ENCODE peak calls at places on chromosome 17, in four cellular contexts. K is AG09319, P is omental fat pad, S is fibroblast of mammary gland. R is an unnamed sample.
A peak's percentile ranks its signal among the peaks of the same experiment; 100 is the strongest.

GRCh38 chr17:40422990-40423611 is 5.4 kb upstream of the TOP2A start:
- DNase-seq in S (no peak), K (no peak), P (no peak), R (no peak)

GRCh38 chr17:63275318-63275967 is 170.7 kb downstream of the CYB561 start:
- DNase-seq in S (peak; percentile 99), K (peak; percentile 66), P (no peak), R (peak; percentile 84)

GRCh38 chr17:77495575-77495974 is 354.8 kb downstream of the SEC14L1 start:
- DNase-seq in S (no peak), P (peak; percentile 15), K (no peak), R (no peak)

GRCh38 chr17:79023886-79024771 is at the start of gene C1QTNF1:
- DNase-seq in P (no peak), K (no peak), S (peak; percentile 52), R (no peak)

GRCh38 chr17:27293359-27293897 is 486 bp upstream of the WSB1 start:
- DNase-seq in S (no peak), K (no peak), P (no peak), R (no peak)

GRCh38 chr17:66200685-66201092 is 8.8 kb upstream of the CEP112 start:
- DNase-seq in K (peak; percentile 59), S (peak; percentile 83), P (no peak), R (no peak)

GRCh38 chr17:45293413-45294211 is 23.2 kb downstream of the MAP3K14 start:
- DNase-seq in K (peak; percentile 70), S (peak; percentile 98), P (peak; percentile 52), R (no peak)

GRCh38 chr17:63474174-63474913 is 2.5 kb upstream of the ACE start:
- DNase-seq in P (no peak), K (no peak), S (no peak), R (no peak)

GRCh38 chr17:55588858-55589257 is 77.6 kb upstream of the SMIM36 start:
- DNase-seq in K (peak; percentile 75), P (no peak), S (peak; percentile 81), R (no peak)

GRCh38 chr17:48439875-48440505 is 10.0 kb upstream of the SKAP1 start:
- DNase-seq in S (no peak), P (no peak), K (no peak), R (no peak)

GRCh38 chr17:1511756-1512321 is 4.6 kb downstream of the INPP5K start:
- DNase-seq in K (peak; percentile 40), S (peak; percentile 37), P (no peak), R (no peak)

DNA sequence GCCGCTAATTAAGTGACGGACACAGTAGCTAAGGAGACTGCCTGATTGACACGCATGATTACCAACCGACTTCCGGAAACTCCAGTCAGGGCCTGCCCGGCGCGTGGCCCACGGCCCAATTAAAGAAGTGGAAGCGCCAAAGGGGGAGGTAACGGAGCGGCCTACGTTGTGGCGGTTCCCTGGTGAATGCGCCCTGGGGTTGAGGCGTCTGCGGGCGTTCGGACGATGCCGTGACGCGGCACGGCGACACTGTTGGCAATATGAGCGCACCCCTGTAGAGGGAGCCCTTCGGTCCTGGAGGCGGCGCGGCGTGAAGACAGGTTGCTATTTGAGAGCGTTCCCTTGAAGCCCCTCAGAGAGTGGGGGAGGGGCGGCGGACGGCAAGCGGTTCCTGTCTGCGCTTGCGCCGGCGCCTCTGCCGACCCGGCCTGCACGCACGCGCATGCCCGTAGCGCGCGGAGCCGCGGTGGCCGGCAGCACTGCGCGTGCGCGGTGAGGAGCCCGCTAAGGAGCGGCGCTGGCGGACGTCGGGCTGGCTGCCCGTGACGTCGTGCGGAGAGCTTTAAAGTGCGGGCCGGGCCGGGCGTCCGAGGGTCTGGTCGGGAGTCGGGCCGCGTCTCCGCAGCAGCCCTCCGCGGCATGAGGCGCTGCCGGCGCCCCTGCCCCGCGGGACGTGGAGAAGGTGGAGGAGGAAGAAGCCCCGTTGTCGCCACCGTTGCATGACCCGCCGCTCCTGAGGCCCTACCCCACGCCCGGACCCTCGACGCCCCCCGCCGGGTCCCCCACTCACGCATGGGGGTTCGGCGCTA is at the start of gene ALKBH5:
- DNase-seq in K (peak; percentile 99), P (peak; percentile 84), S (peak; percentile 100), R (peak; percentile 97)
- TF ChIP-seq CTCF in K (peak; percentile 32), P (no peak), S (peak; percentile 17), R (peak; percentile 45)

DNA sequence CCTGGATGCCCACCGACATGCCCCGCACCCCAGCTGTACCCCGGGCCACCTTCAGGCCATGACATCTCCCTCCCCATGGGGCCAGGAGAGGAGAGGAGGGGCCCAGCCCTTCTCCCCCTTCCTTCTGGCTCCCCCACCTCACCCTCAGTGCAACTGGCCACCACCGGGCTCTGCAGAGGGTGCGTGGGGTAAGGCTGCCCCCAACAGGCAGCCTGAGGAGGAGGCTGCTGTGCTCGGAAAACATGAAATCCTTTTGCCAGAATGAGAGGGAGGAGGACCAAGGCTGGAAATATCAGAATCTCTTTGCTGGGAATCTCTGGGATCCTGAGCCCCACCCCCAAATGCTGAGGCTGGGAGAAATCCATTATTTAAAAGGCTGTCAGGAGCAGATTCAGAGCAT is 68.4 kb downstream of the CCT6B start:
- DNase-seq in K (no peak), P (no peak), S (no peak), R (no peak)
- TF ChIP-seq CTCF in K (no peak), P (no peak), S (peak; percentile 36), R (peak; percentile 43)

GRCh38 chr17:67663445-67663844 is 54.3 kb upstream of the NOL11 start:
- DNase-seq in S (no peak), K (no peak), P (no peak), R (no peak)
- TF ChIP-seq CTCF in S (no peak), K (no peak), P (no peak), R (no peak)

GRCh38 chr17:16286009-16286946 is 67.0 kb downstream of the CENPV start:
- DNase-seq in K (peak; percentile 86), P (peak; percentile 42), S (peak; percentile 99), R (peak; percentile 93)
- TF ChIP-seq CTCF in K (no peak), P (no peak), S (no peak), R (no peak)

DNA sequence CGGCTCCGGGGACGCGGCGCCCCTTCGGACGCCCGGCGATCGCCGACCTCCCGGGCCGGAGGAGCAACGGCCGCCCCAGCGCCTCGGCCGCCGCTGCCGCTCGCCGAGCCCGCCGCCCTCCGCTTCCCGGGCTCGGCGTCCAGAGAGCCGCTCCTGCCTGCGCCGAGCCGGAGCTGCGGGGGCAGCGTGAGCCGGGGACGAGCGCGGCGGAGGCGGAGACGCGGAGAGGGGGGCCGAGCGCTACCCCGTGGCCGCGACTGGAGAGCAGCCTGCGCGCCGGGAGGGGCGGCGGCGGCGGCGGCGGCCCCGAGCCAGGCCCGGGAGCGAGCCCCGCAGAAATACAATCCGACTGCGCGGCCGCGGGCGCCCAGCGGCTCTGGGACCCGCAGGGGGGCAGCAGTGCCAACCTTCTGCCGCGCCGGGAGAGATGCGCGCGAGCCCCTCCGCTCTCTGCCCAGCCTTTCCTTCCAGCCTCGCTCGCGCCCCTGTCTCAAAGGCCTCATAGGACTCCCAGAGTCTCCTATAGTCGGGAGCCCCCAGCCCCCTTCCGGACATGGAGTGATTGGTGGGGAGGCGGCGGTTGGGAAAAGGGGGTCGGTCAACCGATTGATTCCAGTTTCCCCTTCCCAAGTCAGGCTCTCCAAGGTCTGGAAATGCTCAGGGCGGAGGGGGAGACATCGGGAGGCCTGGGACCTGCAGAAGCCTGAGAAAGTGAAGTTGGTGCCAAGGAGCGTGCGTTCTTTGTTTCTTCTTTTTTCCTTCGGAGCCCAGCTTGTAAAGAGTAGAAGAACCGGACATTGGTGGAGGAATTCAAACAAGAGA is 1.0 kb upstream of the SDK2 start:
- DNase-seq in K (no peak), P (no peak), S (peak; percentile 41), R (no peak)
- TF ChIP-seq CTCF in K (no peak), P (no peak), S (no peak), R (no peak)

DNA sequence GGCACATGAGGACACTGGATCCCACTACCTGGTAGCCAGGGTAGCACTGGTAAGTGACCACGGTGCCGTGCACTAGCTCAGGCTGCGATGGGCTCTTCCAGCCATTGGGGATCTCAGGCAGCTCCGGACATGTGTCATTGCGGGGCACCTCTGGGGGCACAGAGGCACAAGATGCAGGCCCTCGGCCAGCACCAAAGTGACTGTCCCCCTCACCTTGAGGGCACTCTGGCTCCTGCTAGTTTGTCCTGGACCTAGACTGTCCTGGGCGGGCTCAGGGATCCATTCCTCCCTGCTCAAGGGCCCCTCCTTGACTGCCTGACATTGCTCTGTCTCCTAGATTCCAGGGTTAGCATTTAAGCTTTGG is 6.7 kb upstream of the PHF12 start:
- DNase-seq in S (no peak), P (no peak), K (no peak), R (no peak)
- TF ChIP-seq CTCF in S (no peak), P (no peak), K (no peak), R (no peak)

GRCh38 chr17:37440424-37440823 is 33.7 kb downstream of the TADA2A start:
- DNase-seq in P (no peak), S (no peak), K (no peak), R (no peak)

GRCh38 chr17:37432671-37433070 is 26.0 kb downstream of the TADA2A start:
- DNase-seq in P (no peak), K (no peak), S (no peak), R (no peak)

GRCh38 chr17:37438141-37438540 is 31.5 kb downstream of the TADA2A start:
- DNase-seq in P (no peak), S (no peak), K (no peak), R (no peak)
- TF ChIP-seq CTCF in P (no peak), S (peak; percentile 14), K (no peak), R (no peak)